ENCODE peak calls at places on chromosomes 6 and 20, in nine cellular contexts. I is GM23338, C is vagina, R is stomach, T is spleen, N is GM12878, A is HCT116, X is breast epithelium, U is endothelial cell of umbilical vein. V is an unnamed sample.

GRCh38 chr20:17885076-17885475 is 83.5 kb downstream of the SNX5 start:
- DNase-seq in I (no peak), C (no peak), R (no peak), T (no peak), N (no peak), A (no peak), X (no peak), U (no peak), V (peak; percentile 22)

GRCh38 chr20:5691918-5692618 is 58.1 kb upstream of the SHLD1 start:
- DNase-seq in I (no peak), C (no peak), R (no peak), T (peak; percentile 88), N (peak; percentile 86), A (no peak), X (no peak), U (no peak), V (no peak)

GRCh38 chr6:13012271-13012670 is 295.7 kb downstream of the PHACTR1 start:
- DNase-seq in I (no peak), C (no peak), R (no peak), T (no peak), N (no peak), A (no peak), X (no peak), U (no peak), V (no peak)

GRCh38 chr6:40874495-40874894 is 164.5 kb downstream of the UNC5CL start:
- DNase-seq in I (peak; percentile 69), C (no peak), R (no peak), T (no peak), N (no peak), A (no peak), X (no peak), U (no peak), V (no peak)

GRCh38 chr6:43129434-43130194 is 41.5 kb upstream of the SRF start:
- DNase-seq in I (peak; percentile 79), C (no peak), R (peak; percentile 49), T (no peak), N (no peak), A (no peak), X (no peak), U (peak; percentile 33), V (no peak)

GRCh38 chr20:15965165-15965564 is 608.1 kb downstream of the KIF16B start:
- DNase-seq in I (no peak), C (no peak), R (no peak), T (no peak), N (no peak), A (no peak), X (no peak), U (no peak), V (no peak)

GRCh38 chr6:36682328-36683144 is 4.0 kb downstream of the CDKN1A start:
- DNase-seq in I (peak; percentile 43), C (no peak), R (peak; percentile 89), T (peak; percentile 89), N (no peak), A (no peak), X (peak; percentile 80), U (no peak), V (peak; percentile 72)

GRCh38 chr6:20348091-20348490 is 53.6 kb upstream of the E2F3 start:
- DNase-seq in I (no peak), C (no peak), R (no peak), T (no peak), N (no peak), A (no peak), X (no peak), U (no peak), V (no peak)

GRCh38 chr6:125636671-125637070 is 112.8 kb upstream of the HEY2 start:
- DNase-seq in I (no peak), C (no peak), R (no peak), T (no peak), N (no peak), A (no peak), X (no peak), U (no peak), V (no peak)

GRCh38 chr6:163776549-163777378 is 362.2 kb downstream of the QKI start:
- DNase-seq in I (no peak), C (no peak), R (no peak), T (no peak), N (no peak), A (no peak), X (no peak), U (no peak), V (no peak)

GRCh38 chr6:51139841-51140462 is 321.3 kb downstream of the TFAP2B start:
- DNase-seq in I (no peak), C (no peak), R (no peak), T (no peak), N (no peak), A (no peak), X (no peak), U (no peak), V (no peak)

GRCh38 chr6:144265390-144265789 is 19.7 kb upstream of the UTRN start:
- DNase-seq in I (peak; percentile 96), C (no peak), R (no peak), T (no peak), N (peak; percentile 28), A (no peak), X (no peak), U (peak; percentile 64), V (no peak)

GRCh38 chr6:112311950-112312547 is 35.1 kb upstream of the RFPL4B start:
- DNase-seq in I (peak; percentile 59), C (no peak), R (no peak), T (no peak), N (no peak), A (no peak), X (no peak), U (peak; percentile 51), V (no peak)

GRCh38 chr20:29085625-29086024 is 2171.8 kb upstream of the DEFB115 start:
- DNase-seq in I (no peak), C (no peak), R (no peak), T (no peak), N (no peak), A (no peak), X (no peak), U (no peak), V (no peak)

DNA sequence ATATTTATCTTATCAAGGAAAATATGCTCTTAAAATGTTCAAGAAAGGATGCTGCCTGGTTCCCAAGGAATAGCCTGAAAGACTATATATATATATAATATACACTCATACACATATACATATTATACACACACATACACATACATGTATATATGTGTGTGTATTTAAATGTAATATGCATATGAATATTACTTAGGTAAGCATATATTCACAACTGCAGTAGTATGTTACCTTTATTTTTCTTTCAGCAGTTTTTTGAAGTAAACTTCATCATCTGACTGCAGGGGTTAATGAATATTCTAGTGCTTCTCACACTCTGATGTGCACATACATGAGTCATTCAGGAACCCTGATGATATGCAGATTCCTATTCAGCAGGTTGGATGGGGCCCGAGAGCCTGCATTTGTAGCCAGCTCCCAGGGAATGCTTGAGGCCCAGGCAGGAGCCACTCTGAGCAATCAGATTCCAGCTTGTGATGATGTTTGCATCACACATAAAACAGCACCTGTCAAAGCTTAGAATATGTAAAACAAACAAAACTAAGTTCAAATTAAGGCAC is 16.1 kb downstream of the MYLK4 start:
- DNase-seq in I (peak; percentile 59), C (no peak), R (no peak), T (no peak), N (no peak), A (no peak), X (no peak), U (no peak), V (no peak)
- H3K4me1 ChIP-seq in I (peaks cover 34% of the 10 kb centered on the region), C (no peaks in the 10 kb centered on the region), R (no peaks in the 10 kb centered on the region), T (no peaks in the 10 kb centered on the region), N (peaks cover 2% of the 10 kb centered on the region), A (peaks cover 15% of the 10 kb centered on the region), X (no peaks in the 10 kb centered on the region), U (no peaks in the 10 kb centered on the region), V (no peaks in the 10 kb centered on the region)

DNA sequence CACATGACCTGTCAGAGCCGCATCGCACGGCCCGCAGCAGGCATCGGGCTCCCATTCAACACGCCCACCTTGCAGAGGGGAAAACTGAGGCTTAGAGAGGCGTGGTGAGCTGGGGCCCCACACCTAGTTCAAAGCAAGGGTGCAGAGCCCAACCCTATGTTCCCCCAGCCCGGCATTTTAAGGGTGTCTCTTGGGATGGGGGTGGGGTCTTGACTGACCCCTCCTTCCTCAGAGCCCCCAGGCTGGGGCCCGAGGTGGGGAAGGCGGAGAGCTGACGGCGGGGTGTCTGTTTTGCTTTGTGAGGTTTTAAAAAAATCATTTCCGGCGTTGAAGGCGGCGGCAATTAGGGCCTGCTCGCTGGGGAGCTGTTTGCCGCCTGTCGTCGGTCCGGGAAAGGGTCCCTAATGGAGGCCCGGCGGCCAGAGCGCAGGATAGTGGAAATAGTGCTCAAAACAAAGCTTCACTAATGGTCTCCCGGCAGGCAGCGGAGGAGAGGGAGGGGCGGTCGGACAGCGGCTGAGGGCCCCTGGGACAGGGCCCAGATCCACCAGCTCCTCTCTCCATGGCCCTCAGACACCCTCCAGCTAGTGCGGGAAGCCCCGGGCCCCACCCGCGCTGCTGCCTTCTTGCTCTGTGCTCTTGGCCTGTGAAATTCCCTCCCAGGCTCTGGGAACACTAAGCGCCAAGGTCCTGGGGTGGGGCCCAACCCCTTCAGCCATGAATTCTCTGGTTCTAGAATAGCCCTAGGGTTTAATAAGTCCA is 11.9 kb downstream of the VSTM2L start:
- DNase-seq in I (peak; percentile 82), C (no peak), R (no peak), T (no peak), N (no peak), A (no peak), X (no peak), U (no peak), V (no peak)
- H3K27ac ChIP-seq in I (peak overlapping the region; percentile 79), C (no peak overlapping the region), R (peak overlapping the region; percentile 62), T (peak overlapping the region; percentile 75), N (no peak overlapping the region), A (no peak overlapping the region), X (no peak overlapping the region), U (no peak overlapping the region), V (peak overlapping the region; percentile 59)

DNA sequence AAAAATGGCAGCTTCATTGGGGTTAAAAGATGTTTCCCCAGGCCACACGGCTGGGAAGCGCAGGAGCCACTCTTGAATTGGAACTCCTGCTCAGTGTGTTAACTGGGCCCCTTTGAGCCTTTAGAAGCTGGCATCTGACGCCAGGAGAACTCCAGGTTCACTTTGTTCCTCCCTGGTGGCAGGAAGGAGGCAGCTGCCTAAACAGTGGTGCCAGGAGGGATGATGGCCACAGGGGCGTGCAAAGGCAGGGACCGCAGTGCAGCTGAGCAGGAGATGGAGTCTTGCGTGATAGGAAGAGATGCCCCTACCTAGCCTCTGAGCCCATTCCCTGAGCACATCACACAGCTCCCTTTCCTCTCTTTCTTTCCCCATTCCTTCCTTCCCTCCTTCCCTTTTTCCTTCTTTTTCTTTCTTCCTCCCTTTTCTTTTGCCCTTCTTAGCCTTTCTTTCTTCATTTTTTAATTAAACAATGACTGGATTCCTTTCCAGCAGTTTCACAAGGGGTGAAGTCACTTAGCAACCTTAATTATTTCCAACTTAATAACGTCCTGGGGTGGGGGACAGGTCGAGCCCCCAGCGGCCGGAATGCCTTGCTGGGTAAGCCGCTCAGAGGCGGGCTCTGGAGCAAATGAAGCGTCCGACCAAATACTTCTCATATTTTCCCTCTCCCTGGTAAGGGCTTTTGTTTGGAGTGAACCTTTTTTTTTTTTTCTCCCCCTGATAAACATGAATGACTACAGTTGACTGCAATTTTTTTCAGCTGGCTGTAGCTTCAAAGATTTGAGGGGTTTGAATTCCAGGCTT is 20.8 kb upstream of the BMP7 start:
- DNase-seq in I (no peak), C (no peak), R (no peak), T (no peak), N (no peak), A (no peak), X (no peak), U (no peak), V (no peak)
- TF ChIP-seq POLR2AphosphoS5 in I (no peak), C (no peak), R (no peak), T (no peak), N (no peak), A (no peak), X (no peak), U (no peak), V (no peak)

GRCh38 chr20:35734777-35735649 is 7.0 kb downstream of the RBM39 start:
- DNase-seq in I (no peak), C (no peak), R (no peak), T (no peak), N (no peak), A (no peak), X (no peak), U (no peak), V (no peak)
- H3K4me1 ChIP-seq in I (peaks cover 10% of the 10 kb centered on the region), C (peaks cover 100% of the 10 kb centered on the region), R (peaks cover 88% of the 10 kb centered on the region), T (peaks cover 92% of the 10 kb centered on the region), N (peaks cover 2% of the 10 kb centered on the region), A (peaks cover 7% of the 10 kb centered on the region), X (peaks cover 5% of the 10 kb centered on the region), U (peaks cover 28% of the 10 kb centered on the region), V (peaks cover 94% of the 10 kb centered on the region)

V was measured in sigmoid colon.